ENCODE peak calls at places on chromosomes 12 and 14, in five cellular contexts. Q, V, A, H and B are unnamed samples.

GRCh38 chr12:46071769-46072624 is 81.6 kb upstream of the SCAF11 start:
- DNase-seq in Q (peak), V (peak), A (peak), H (peak), B (peak)

GRCh38 chr12:128644664-128645296 is 179.0 kb downstream of the SLC15A4 start:
- DNase-seq in Q (no peak), V (peak), A (peak), H (peak), B (no peak)

GRCh38 chr14:104724981-104725771 is 1.1 kb downstream of the ADSS1 start:
- DNase-seq in Q (no peak), V (peak), A (peak), H (peak), B (no peak)

GRCh38 chr14:63045612-63046320 is 508 bp upstream of the KCNH5 start:
- DNase-seq in Q (no peak), V (peak), A (peak), H (peak), B (no peak)

GRCh38 chr12:128387811-128388422 is 120.9 kb downstream of the TMEM132C start:
- DNase-seq in Q (no peak), V (peak), A (peak), H (peak), B (no peak)

GRCh38 chr14:105455766-105456660 is 18.6 kb upstream of the CRIP2 start:
- DNase-seq in Q (no peak), V (no peak), A (no peak), H (no peak), B (no peak)

GRCh38 chr12:91871751-91872150 is 273.9 kb downstream of the BTG1 start:
- DNase-seq in Q (no peak), V (no peak), A (no peak), H (no peak), B (no peak)

GRCh38 chr12:17266856-17267255 is 660.9 kb upstream of the LMO3 start:
- DNase-seq in Q (no peak), V (no peak), A (no peak), H (no peak), B (no peak)

GRCh38 chr14:103129301-103130016 is 6.2 kb downstream of the TNFAIP2 start:
- DNase-seq in Q (no peak), V (no peak), A (no peak), H (no peak), B (no peak)

GRCh38 chr14:56087824-56088571 is 30.2 kb upstream of the PELI2 start:
- DNase-seq in Q (no peak), V (no peak), A (no peak), H (no peak), B (no peak)

GRCh38 chr14:24911324-24912095 is 138.4 kb downstream of the STXBP6 start:
- DNase-seq in Q (peak), V (no peak), A (no peak), H (no peak), B (no peak)

GRCh38 chr14:61562321-61563161 is 132.8 kb upstream of the HIF1A start:
- DNase-seq in Q (no peak), V (peak), A (peak), H (peak), B (peak)

GRCh38 chr12:104566244-104566993 is 109.7 kb downstream of the CHST11 start:
- DNase-seq in Q (no peak), V (no peak), A (no peak), H (no peak), B (no peak)

GRCh38 chr12:96711364-96711763 is 195.7 kb upstream of the NEDD1 start:
- DNase-seq in Q (no peak), V (no peak), A (no peak), H (no peak), B (no peak)

GRCh38 chr12:42769455-42769854 is 179.9 kb upstream of the PRICKLE1 start:
- DNase-seq in Q (no peak), V (no peak), A (no peak), H (no peak), B (no peak)

GRCh38 chr12:11861155-11861863 is 209.4 kb upstream of the BCL2L14 start:
- DNase-seq in Q (no peak), V (no peak), A (no peak), H (no peak), B (no peak)

GRCh38 chr14:25537846-25538455 is 488.0 kb upstream of the STXBP6 start:
- DNase-seq in Q (no peak), V (peak), A (peak), H (no peak), B (no peak)

GRCh38 chr12:10717410-10717809 is 5.7 kb downstream of the YBX3 start:
- DNase-seq in Q (no peak), V (no peak), A (no peak), H (no peak), B (peak)

GRCh38 chr14:69242311-69243224 is 17.4 kb upstream of the GALNT16 start:
- DNase-seq in Q (peak), V (peak), A (peak), H (peak), B (peak)

GRCh38 chr12:12717586-12718381 is 616 bp downstream of the CDKN1B start:
- DNase-seq in Q (no peak), V (peak), A (no peak), H (no peak), B (peak)

GRCh38 chr12:132723015-132723763 is 12.5 kb downstream of the PGAM5 start:
- DNase-seq in Q (no peak), V (no peak), A (no peak), H (no peak), B (no peak)

GRCh38 chr14:79256311-79256879 is 954.9 kb downstream of the DIO2 start:
- DNase-seq in Q (no peak), V (no peak), A (no peak), H (no peak), B (no peak)

GRCh38 chr14:46053221-46053620 is 598.4 kb downstream of the RPL10L start:
- DNase-seq in Q (no peak), V (no peak), A (no peak), H (no peak), B (no peak)

GRCh38 chr12:95646781-95647184 is 95.5 kb upstream of the USP44 start:
- DNase-seq in Q (no peak), V (no peak), A (no peak), H (no peak), B (peak)

GRCh38 chr12:95637471-95638155 is 86.3 kb upstream of the USP44 start:
- DNase-seq in Q (no peak), V (no peak), A (no peak), H (no peak), B (peak)

GRCh38 chr12:95641299-95641947 is 90.1 kb upstream of the USP44 start:
- DNase-seq in Q (no peak), V (no peak), A (no peak), H (no peak), B (no peak)

GRCh38 chr12:95643251-95643650 is 92.0 kb upstream of the USP44 start:
- DNase-seq in Q (no peak), V (no peak), A (no peak), H (no peak), B (no peak)

DNA sequence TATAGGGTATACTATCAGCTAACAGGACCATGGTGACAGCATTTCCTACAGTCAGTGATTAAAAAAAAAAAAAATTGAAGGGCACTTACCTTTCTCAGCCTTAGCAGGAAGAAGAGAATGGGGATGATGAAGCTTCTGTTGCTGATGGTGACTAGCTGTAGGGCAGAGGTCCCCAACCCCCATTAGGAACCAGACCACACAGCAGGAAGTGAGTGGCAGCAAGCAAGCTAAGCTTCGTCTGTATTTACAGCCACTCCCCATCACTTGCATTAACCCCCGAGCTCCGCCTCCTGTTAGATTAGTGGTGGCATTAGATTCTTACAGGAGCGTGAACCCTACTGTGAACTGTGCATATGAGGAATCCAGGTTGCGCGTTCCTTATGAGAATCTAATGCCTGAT is 91.3 kb upstream of the USP44 start:
- DNase-seq in Q (no peak), V (no peak), A (no peak), H (no peak), B (no peak)
- TF ChIP-seq MYC in Q (no peak), V (no peak), A (no peak), H (no peak), B (no peak)

DNA sequence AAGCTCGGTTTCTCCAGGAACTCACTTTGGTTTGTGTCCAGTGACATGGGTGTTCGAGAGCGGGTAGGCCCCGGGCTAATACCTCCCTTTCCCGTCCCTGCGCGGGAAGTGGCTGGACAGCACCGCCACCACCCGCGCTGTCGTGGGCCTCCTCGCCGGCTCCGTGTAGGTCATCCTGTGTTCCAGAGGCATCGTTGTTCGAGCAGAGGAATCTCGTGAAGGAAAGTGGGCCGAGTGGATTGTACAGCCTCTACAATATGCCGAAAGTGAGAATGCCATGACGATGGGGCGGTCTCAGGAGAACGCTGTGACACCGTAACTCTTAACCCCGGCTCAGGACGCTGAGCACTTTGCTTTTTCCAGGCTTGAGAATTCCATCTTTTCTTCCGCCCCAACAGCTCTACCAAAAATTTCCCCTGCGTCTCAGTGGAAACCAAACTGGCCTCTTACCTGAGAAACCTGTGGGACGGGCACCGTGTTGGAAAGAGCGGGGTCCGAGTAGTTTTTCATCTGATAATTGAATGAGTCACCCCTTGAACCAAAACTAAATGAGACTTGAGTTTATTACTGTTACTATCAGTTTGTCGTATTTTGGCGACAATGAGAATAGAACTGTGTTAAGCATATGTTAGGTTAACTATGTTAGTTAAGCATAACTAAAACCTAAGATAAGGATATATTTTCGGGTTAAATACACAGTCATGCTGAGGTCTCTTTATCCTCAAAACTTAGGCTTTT is 510 bp downstream of the EIF2S1 start:
- DNase-seq in Q (no peak), V (no peak), A (peak), H (peak), B (no peak)
- H3K4me3 ChIP-seq in Q (peak), V (peak), A (peak), H (peak), B (peak)

GRCh38 chr12:50283230-50283923 is at the start of gene LIMA1:
- DNase-seq in Q (peak), V (peak), A (peak), H (peak), B (peak)
- H3K4me2 ChIP-seq in Q (peak), V (peak), A (peak), H (peak), B (peak)

GRCh38 chr12:15988983-15989382 is 77.9 kb downstream of the DERA start:
- DNase-seq in Q (no peak), V (no peak), A (no peak), H (no peak), B (no peak)

GRCh38 chr12:15984097-15984800 is 73.1 kb downstream of the DERA start:
- DNase-seq in Q (no peak), V (no peak), A (no peak), H (no peak), B (no peak)

GRCh38 chr12:15982921-15983320 is 71.8 kb downstream of the DERA start:
- DNase-seq in Q (no peak), V (no peak), A (no peak), H (no peak), B (no peak)

GRCh38 chr12:15984963-15985362 is 73.8 kb downstream of the DERA start:
- DNase-seq in Q (no peak), V (no peak), A (no peak), H (no peak), B (no peak)

GRCh38 chr12:15987696-15988095 is 76.6 kb downstream of the DERA start:
- DNase-seq in Q (no peak), V (no peak), A (no peak), H (no peak), B (no peak)
- TF ChIP-seq MYC in Q (no peak), V (no peak), A (no peak), H (no peak), B (no peak)

GRCh38 chr14:28143340-28143739 is 623.2 kb upstream of the FOXG1 start:
- DNase-seq in Q (no peak), V (no peak), A (no peak), H (no peak), B (no peak)
- H3K4me3 ChIP-seq in Q (no peak), V (no peak), A (no peak), H (no peak), B (no peak)

GRCh38 chr14:34329281-34329680 is 132.8 kb downstream of the SPTSSA start:
- DNase-seq in Q (no peak), V (no peak), A (no peak), H (no peak), B (no peak)

GRCh38 chr14:34334329-34334728 is 127.7 kb downstream of the SPTSSA start:
- DNase-seq in Q (no peak), V (no peak), A (no peak), H (no peak), B (no peak)

GRCh38 chr14:34328178-34328577 is 133.9 kb downstream of the SPTSSA start:
- DNase-seq in Q (no peak), V (no peak), A (no peak), H (no peak), B (no peak)

GRCh38 chr14:34330846-34331245 is 131.2 kb downstream of the SPTSSA start:
- DNase-seq in Q (no peak), V (no peak), A (no peak), H (no peak), B (no peak)

DNA sequence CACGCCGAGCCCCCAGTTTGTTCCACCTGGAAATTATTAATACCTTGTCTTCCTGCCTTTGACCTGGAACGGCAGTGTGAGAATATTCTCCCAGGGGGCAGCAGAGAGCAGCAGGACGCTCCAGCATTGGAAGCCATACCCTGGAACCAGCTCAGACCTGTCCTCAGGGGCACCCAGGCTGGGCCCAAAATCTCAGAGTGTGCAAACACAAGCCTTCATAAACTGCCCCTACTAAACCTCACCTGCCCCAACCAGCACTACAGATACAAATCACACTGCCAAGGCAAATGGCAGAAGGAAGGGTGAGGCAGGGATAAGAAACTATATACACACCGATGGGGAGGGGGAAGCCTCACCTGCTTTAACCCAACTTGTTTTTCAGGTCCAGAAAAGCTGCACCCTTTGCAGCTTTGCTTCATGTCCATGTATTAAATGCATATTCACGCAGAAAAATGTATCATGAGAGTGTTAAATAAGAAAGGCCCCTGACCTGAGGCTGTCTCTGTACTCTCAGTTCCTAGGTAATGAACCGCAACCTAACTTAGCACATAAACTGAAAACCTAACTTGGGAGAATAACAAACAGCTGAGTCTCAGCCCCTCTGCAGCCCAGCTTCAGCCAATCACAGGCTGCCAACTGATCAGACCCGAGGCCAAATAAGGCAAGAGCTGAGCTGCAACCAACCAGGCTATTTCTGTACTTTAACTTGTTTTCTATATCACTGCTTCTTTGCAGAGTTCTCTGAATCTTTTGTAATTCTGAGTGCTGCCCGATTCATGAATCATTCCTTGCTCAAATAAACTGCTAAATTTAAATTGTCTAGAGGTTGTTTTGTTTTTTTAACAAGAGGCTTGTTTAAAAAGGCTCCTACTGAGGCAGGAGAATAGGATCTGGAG is 130.1 kb downstream of the SPTSSA start:
- DNase-seq in Q (peak), V (peak), A (peak), H (peak), B (peak)
- H3K4me2 ChIP-seq in Q (peak), V (peak), A (peak), H (peak), B (no peak)

GRCh38 chr12:124629799-124630198 is 62.4 kb upstream of the NCOR2 start:
- DNase-seq in Q (no peak), V (no peak), A (no peak), H (no peak), B (no peak)
- TF ChIP-seq MYC in Q (no peak), V (no peak), A (no peak), H (no peak), B (no peak)

DNA sequence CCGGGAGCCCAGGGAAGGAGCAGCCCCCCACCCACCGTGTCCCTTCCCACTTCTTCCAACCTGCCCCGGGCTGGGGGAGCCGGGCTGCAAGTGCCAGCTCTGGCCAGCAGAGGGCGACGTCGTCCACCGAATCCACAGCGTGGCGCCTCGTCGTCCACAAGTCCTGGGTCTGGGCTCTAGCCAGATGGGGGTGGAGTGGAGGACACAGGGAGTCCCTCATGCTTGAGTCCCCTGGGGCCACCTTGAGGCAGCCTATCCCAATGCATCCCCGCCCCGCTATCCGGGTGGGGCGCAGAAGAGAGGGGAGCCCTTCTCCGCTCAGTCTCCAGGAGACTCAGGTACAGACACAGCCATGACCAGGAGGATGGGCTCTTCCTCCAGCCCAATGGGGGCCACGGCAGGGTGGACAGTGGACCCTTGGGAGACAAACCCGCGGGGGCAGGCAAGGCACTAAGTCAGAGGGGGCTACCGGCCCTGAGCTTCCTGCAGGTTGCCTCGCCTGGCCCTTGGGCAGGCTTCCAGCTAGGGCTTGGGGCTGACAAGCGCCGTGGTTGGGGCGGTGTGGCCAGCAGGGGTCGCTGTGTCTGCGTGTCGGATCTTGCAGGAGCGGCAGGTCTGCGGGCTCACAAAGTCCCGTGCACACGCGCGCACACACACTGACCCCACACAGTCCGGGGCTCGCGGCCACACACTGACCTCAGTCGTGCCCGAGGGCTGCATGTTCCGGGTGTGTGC is 5.5 kb downstream of the AQP5 start:
- DNase-seq in Q (peak), V (peak), A (peak), H (peak), B (peak)
- H3K4me3 ChIP-seq in Q (no peak), V (peak), A (peak), H (peak), B (peak)